ENCODE peak calls at places on chromosomes 6 and 20, in ten cellular contexts. One of them, this sample, is unnamed.

GRCh38 chr6:104407957-104408356 is 451.8 kb downstream of the HACE1 start:
- DNase-seq in activated CD4-positive, alpha-beta T cell treated with anti-CD3 and anti-CD28 coated beads for 4 hours: no peak
- DNase-seq in left cardiac atrium: no peak
- DNase-seq in lung microvascular endothelial cell: no peak
- DNase-seq in activated T-helper 1 cell treated with Interleukin-2 at 50 U/mL for 16 hours: no peak
- DNase-seq in foreskin fibroblast: no peak
- DNase-seq in hepatic stellate cell: no peak
- DNase-seq in ureter: no peak
- DNase-seq in DMS153: no peak
- DNase-seq in HuH-7: no peak
- DNase-seq in this sample: no peak

GRCh38 chr20:37347891-37348642 is 2.1 kb downstream of the SRC start:
- DNase-seq in left cardiac atrium: no peak
- DNase-seq in lung microvascular endothelial cell: peak; percentile 40
- DNase-seq in DMS153: no peak
- DNase-seq in activated T-helper 1 cell treated with Interleukin-2 at 50 U/mL for 16 hours: no peak
- DNase-seq in ureter: peak; percentile 37
- DNase-seq in hepatic stellate cell: no peak
- DNase-seq in foreskin fibroblast: no peak
- DNase-seq in activated CD4-positive, alpha-beta T cell treated with anti-CD3 and anti-CD28 coated beads for 4 hours: no peak
- DNase-seq in HuH-7: no peak
- DNase-seq in this sample: no peak

GRCh38 chr6:36563928-36564284 is 16.6 kb upstream of the STK38 start:
- DNase-seq in activated T-helper 1 cell treated with Interleukin-2 at 50 U/mL for 16 hours: no peak
- DNase-seq in foreskin fibroblast: no peak
- DNase-seq in HuH-7: no peak
- DNase-seq in lung microvascular endothelial cell: no peak
- DNase-seq in left cardiac atrium: no peak
- DNase-seq in hepatic stellate cell: no peak
- DNase-seq in DMS153: no peak
- DNase-seq in activated CD4-positive, alpha-beta T cell treated with anti-CD3 and anti-CD28 coated beads for 4 hours: no peak
- DNase-seq in ureter: no peak
- DNase-seq in this sample: no peak

GRCh38 chr6:115838763-115839401 is 221.8 kb downstream of the FRK start:
- DNase-seq in HuH-7: peak; percentile 76
- DNase-seq in lung microvascular endothelial cell: peak; percentile 11
- DNase-seq in foreskin fibroblast: peak; percentile 46
- DNase-seq in activated CD4-positive, alpha-beta T cell treated with anti-CD3 and anti-CD28 coated beads for 4 hours: no peak
- DNase-seq in ureter: no peak
- DNase-seq in DMS153: no peak
- DNase-seq in hepatic stellate cell: peak; percentile 6
- DNase-seq in activated T-helper 1 cell treated with Interleukin-2 at 50 U/mL for 16 hours: no peak
- DNase-seq in left cardiac atrium: no peak
- DNase-seq in this sample: no peak

GRCh38 chr20:3671986-3672863 is 9.0 kb upstream of the GFRA4 start:
- DNase-seq in HuH-7: no peak
- DNase-seq in activated T-helper 1 cell treated with Interleukin-2 at 50 U/mL for 16 hours: no peak
- DNase-seq in activated CD4-positive, alpha-beta T cell treated with anti-CD3 and anti-CD28 coated beads for 4 hours: no peak
- DNase-seq in foreskin fibroblast: no peak
- DNase-seq in ureter: no peak
- DNase-seq in hepatic stellate cell: no peak
- DNase-seq in DMS153: no peak
- DNase-seq in left cardiac atrium: no peak
- DNase-seq in lung microvascular endothelial cell: no peak
- DNase-seq in this sample: no peak

GRCh38 chr6:43861212-43861918 is 91.4 kb downstream of the VEGFA start:
- DNase-seq in lung microvascular endothelial cell: no peak
- DNase-seq in DMS153: no peak
- DNase-seq in hepatic stellate cell: no peak
- DNase-seq in foreskin fibroblast: no peak
- DNase-seq in activated T-helper 1 cell treated with Interleukin-2 at 50 U/mL for 16 hours: no peak
- DNase-seq in ureter: no peak
- DNase-seq in HuH-7: no peak
- DNase-seq in left cardiac atrium: peak; percentile 2
- DNase-seq in activated CD4-positive, alpha-beta T cell treated with anti-CD3 and anti-CD28 coated beads for 4 hours: no peak
- DNase-seq in this sample: no peak

GRCh38 chr6:17525637-17526036 is 74.5 kb upstream of the FAM8A1 start:
- DNase-seq in foreskin fibroblast: peak; percentile 10
- DNase-seq in ureter: no peak
- DNase-seq in hepatic stellate cell: no peak
- DNase-seq in lung microvascular endothelial cell: no peak
- DNase-seq in activated T-helper 1 cell treated with Interleukin-2 at 50 U/mL for 16 hours: no peak
- DNase-seq in activated CD4-positive, alpha-beta T cell treated with anti-CD3 and anti-CD28 coated beads for 4 hours: no peak
- DNase-seq in DMS153: no peak
- DNase-seq in left cardiac atrium: no peak
- DNase-seq in HuH-7: no peak
- DNase-seq in this sample: no peak

GRCh38 chr6:7165736-7166296 is 58.1 kb downstream of the RREB1 start:
- DNase-seq in hepatic stellate cell: no peak
- DNase-seq in ureter: no peak
- DNase-seq in activated T-helper 1 cell treated with Interleukin-2 at 50 U/mL for 16 hours: no peak
- DNase-seq in left cardiac atrium: no peak
- DNase-seq in lung microvascular endothelial cell: no peak
- DNase-seq in foreskin fibroblast: no peak
- DNase-seq in HuH-7: no peak
- DNase-seq in activated CD4-positive, alpha-beta T cell treated with anti-CD3 and anti-CD28 coated beads for 4 hours: no peak
- DNase-seq in DMS153: no peak
- DNase-seq in this sample: no peak